ENCODE peak calls at places on chromosomes 4 and X, in five cellular contexts. One of them, this sample, is unnamed.
A peak's percentile ranks its signal among the peaks of the same experiment; 100 is the strongest.

GRCh38 chr4:88985088-88985779 is 71.8 kb downstream of the FAM13A start:
- DNase-seq in psoas muscle: no peak
- DNase-seq in gastrocnemius medialis: no peak
- DNase-seq in neuronal stem cell: no peak
- DNase-seq in CD8-positive, alpha-beta T cell: no peak
- DNase-seq in this sample: no peak

GRCh38 chrX:149470960-149471359 is 34.1 kb downstream of the IDS start:
- DNase-seq in gastrocnemius medialis: peak; percentile 25
- DNase-seq in neuronal stem cell: peak; percentile 61
- DNase-seq in psoas muscle: peak; percentile 86
- DNase-seq in CD8-positive, alpha-beta T cell: peak; percentile 30
- DNase-seq in this sample: peak; percentile 76

GRCh38 chrX:13373807-13374187 is 53.9 kb upstream of the ATXN3L start:
- DNase-seq in neuronal stem cell: no peak
- DNase-seq in CD8-positive, alpha-beta T cell: no peak
- DNase-seq in psoas muscle: no peak
- DNase-seq in gastrocnemius medialis: no peak
- DNase-seq in this sample: no peak

GRCh38 chr4:27218013-27218412 is 357.4 kb downstream of the STIM2 start:
- DNase-seq in gastrocnemius medialis: no peak
- DNase-seq in neuronal stem cell: no peak
- DNase-seq in psoas muscle: no peak
- DNase-seq in CD8-positive, alpha-beta T cell: no peak
- DNase-seq in this sample: no peak

GRCh38 chrX:70444326-70445196 is at the start of gene DLG3:
- DNase-seq in psoas muscle: no peak
- DNase-seq in neuronal stem cell: no peak
- DNase-seq in gastrocnemius medialis: no peak
- DNase-seq in CD8-positive, alpha-beta T cell: no peak
- DNase-seq in this sample: no peak

GRCh38 chr4:109990307-109991257 is 77.9 kb downstream of the EGF start:
- DNase-seq in gastrocnemius medialis: no peak
- DNase-seq in psoas muscle: no peak
- DNase-seq in neuronal stem cell: no peak
- DNase-seq in CD8-positive, alpha-beta T cell: no peak
- DNase-seq in this sample: peak; percentile 49

GRCh38 chr4:139617702-139618490 is 47.7 kb upstream of the MGST2 start:
- DNase-seq in psoas muscle: no peak
- DNase-seq in neuronal stem cell: no peak
- DNase-seq in CD8-positive, alpha-beta T cell: no peak
- DNase-seq in gastrocnemius medialis: no peak
- DNase-seq in this sample: no peak

GRCh38 chrX:68833448-68833805 is 4.6 kb downstream of the EFNB1 start:
- DNase-seq in gastrocnemius medialis: no peak
- DNase-seq in neuronal stem cell: no peak
- DNase-seq in CD8-positive, alpha-beta T cell: no peak
- DNase-seq in psoas muscle: no peak
- DNase-seq in this sample: peak; percentile 33

GRCh38 chrX:53362439-53362838 is 60.0 kb downstream of the SMC1A start:
- DNase-seq in neuronal stem cell: no peak
- DNase-seq in psoas muscle: no peak
- DNase-seq in gastrocnemius medialis: no peak
- DNase-seq in CD8-positive, alpha-beta T cell: no peak
- DNase-seq in this sample: no peak

GRCh38 chr4:95092762-95093161 is 335.0 kb downstream of the BMPR1B start:
- DNase-seq in gastrocnemius medialis: no peak
- DNase-seq in psoas muscle: no peak
- DNase-seq in neuronal stem cell: no peak
- DNase-seq in CD8-positive, alpha-beta T cell: no peak
- DNase-seq in this sample: no peak

GRCh38 chr4:83207497-83208105 is 77.0 kb downstream of the COQ2 start:
- DNase-seq in psoas muscle: no peak
- DNase-seq in neuronal stem cell: no peak
- DNase-seq in CD8-positive, alpha-beta T cell: no peak
- DNase-seq in gastrocnemius medialis: no peak
- DNase-seq in this sample: no peak

GRCh38 chrX:120774611-120775010 is 101.1 kb downstream of the CT47B1 start:
- DNase-seq in gastrocnemius medialis: peak; percentile 2
- DNase-seq in CD8-positive, alpha-beta T cell: no peak
- DNase-seq in psoas muscle: no peak
- DNase-seq in neuronal stem cell: no peak
- DNase-seq in this sample: no peak

GRCh38 chr4:56360071-56360470 is 27.2 kb downstream of the AASDH start:
- DNase-seq in psoas muscle: no peak
- DNase-seq in gastrocnemius medialis: no peak
- DNase-seq in neuronal stem cell: no peak
- DNase-seq in CD8-positive, alpha-beta T cell: no peak
- DNase-seq in this sample: no peak

GRCh38 chrX:148914783-148915182 is 414.4 kb downstream of the AFF2 start:
- DNase-seq in neuronal stem cell: no peak
- DNase-seq in gastrocnemius medialis: no peak
- DNase-seq in psoas muscle: no peak
- DNase-seq in CD8-positive, alpha-beta T cell: no peak
- DNase-seq in this sample: no peak

GRCh38 chr4:134636332-134637055 is 434.9 kb upstream of the PABPC4L start:
- DNase-seq in CD8-positive, alpha-beta T cell: no peak
- DNase-seq in gastrocnemius medialis: no peak
- DNase-seq in psoas muscle: no peak
- DNase-seq in neuronal stem cell: no peak
- DNase-seq in this sample: no peak

GRCh38 chrX:123976671-123977316 is 15.3 kb downstream of the STAG2 start:
- DNase-seq in psoas muscle: no peak
- DNase-seq in gastrocnemius medialis: no peak
- DNase-seq in neuronal stem cell: no peak
- DNase-seq in CD8-positive, alpha-beta T cell: no peak
- DNase-seq in this sample: no peak

GRCh38 chr4:4334798-4335520 is 44.9 kb downstream of the ZBTB49 start:
- DNase-seq in psoas muscle: peak; percentile 73
- DNase-seq in neuronal stem cell: peak; percentile 11
- DNase-seq in gastrocnemius medialis: peak; percentile 19
- DNase-seq in CD8-positive, alpha-beta T cell: peak; percentile 66
- DNase-seq in this sample: peak; percentile 92

GRCh38 chrX:18886005-18886343 is 97.9 kb downstream of the PHKA2 start:
- DNase-seq in neuronal stem cell: no peak
- DNase-seq in psoas muscle: no peak
- DNase-seq in CD8-positive, alpha-beta T cell: no peak
- DNase-seq in gastrocnemius medialis: no peak
- DNase-seq in this sample: no peak

GRCh38 chrX:123961268-123962005 is at the start of gene STAG2:
- DNase-seq in CD8-positive, alpha-beta T cell: peak; percentile 28
- DNase-seq in psoas muscle: peak; percentile 83
- DNase-seq in neuronal stem cell: peak; percentile 71
- DNase-seq in gastrocnemius medialis: peak; percentile 82
- DNase-seq in this sample: peak; percentile 66

GRCh38 chr4:184253072-184253420 is 35.4 kb upstream of the ENPP6 start:
- DNase-seq in gastrocnemius medialis: no peak
- DNase-seq in neuronal stem cell: no peak
- DNase-seq in CD8-positive, alpha-beta T cell: no peak
- DNase-seq in psoas muscle: no peak
- DNase-seq in this sample: no peak

GRCh38 chr4:17528526-17529165 is 13.7 kb downstream of the CLRN2 start:
- DNase-seq in psoas muscle: no peak
- DNase-seq in gastrocnemius medialis: no peak
- DNase-seq in neuronal stem cell: no peak
- DNase-seq in CD8-positive, alpha-beta T cell: no peak
- DNase-seq in this sample: no peak

GRCh38 chr4:35559559-35560365 is 684.6 kb downstream of the ARAP2 start:
- DNase-seq in gastrocnemius medialis: no peak
- DNase-seq in psoas muscle: no peak
- DNase-seq in neuronal stem cell: no peak
- DNase-seq in CD8-positive, alpha-beta T cell: no peak
- DNase-seq in this sample: no peak

GRCh38 chr4:156223985-156224384 is 270.3 kb upstream of the CTSO start:
- DNase-seq in psoas muscle: no peak
- DNase-seq in neuronal stem cell: no peak
- DNase-seq in gastrocnemius medialis: no peak
- DNase-seq in CD8-positive, alpha-beta T cell: no peak
- DNase-seq in this sample: no peak

GRCh38 chrX:19886888-19887531 is 390 bp downstream of the SH3KBP1 start:
- DNase-seq in neuronal stem cell: no peak
- DNase-seq in CD8-positive, alpha-beta T cell: no peak
- DNase-seq in gastrocnemius medialis: no peak
- DNase-seq in psoas muscle: peak; percentile 58
- DNase-seq in this sample: peak; percentile 51

GRCh38 chr4:89067407-89067806 is 10.4 kb upstream of the FAM13A start:
- DNase-seq in CD8-positive, alpha-beta T cell: no peak
- DNase-seq in gastrocnemius medialis: no peak
- DNase-seq in psoas muscle: no peak
- DNase-seq in neuronal stem cell: no peak
- DNase-seq in this sample: no peak

GRCh38 chr4:7390366-7390765 is 44.4 kb downstream of the PSAPL1 start:
- DNase-seq in gastrocnemius medialis: no peak
- DNase-seq in neuronal stem cell: no peak
- DNase-seq in CD8-positive, alpha-beta T cell: no peak
- DNase-seq in psoas muscle: no peak
- DNase-seq in this sample: no peak

GRCh38 chrX:100411802-100412333 is 1.8 kb upstream of the PCDH19 start:
- DNase-seq in gastrocnemius medialis: no peak
- DNase-seq in CD8-positive, alpha-beta T cell: no peak
- DNase-seq in neuronal stem cell: no peak
- DNase-seq in psoas muscle: no peak
- DNase-seq in this sample: no peak

GRCh38 chrX:100410901-100411801 is 1.1 kb upstream of the PCDH19 start:
- DNase-seq in CD8-positive, alpha-beta T cell: no peak
- DNase-seq in gastrocnemius medialis: no peak
- DNase-seq in neuronal stem cell: no peak
- DNase-seq in psoas muscle: no peak
- DNase-seq in this sample: no peak

GRCh38 chrX:100408643-100409315 is 1.3 kb downstream of the PCDH19 start:
- DNase-seq in neuronal stem cell: no peak
- DNase-seq in gastrocnemius medialis: no peak
- DNase-seq in CD8-positive, alpha-beta T cell: no peak
- DNase-seq in psoas muscle: no peak
- DNase-seq in this sample: no peak

GRCh38 chrX:100409316-100410082 is 574 bp downstream of the PCDH19 start:
- DNase-seq in CD8-positive, alpha-beta T cell: no peak
- DNase-seq in neuronal stem cell: no peak
- DNase-seq in gastrocnemius medialis: no peak
- DNase-seq in psoas muscle: no peak
- DNase-seq in this sample: no peak

DNA sequence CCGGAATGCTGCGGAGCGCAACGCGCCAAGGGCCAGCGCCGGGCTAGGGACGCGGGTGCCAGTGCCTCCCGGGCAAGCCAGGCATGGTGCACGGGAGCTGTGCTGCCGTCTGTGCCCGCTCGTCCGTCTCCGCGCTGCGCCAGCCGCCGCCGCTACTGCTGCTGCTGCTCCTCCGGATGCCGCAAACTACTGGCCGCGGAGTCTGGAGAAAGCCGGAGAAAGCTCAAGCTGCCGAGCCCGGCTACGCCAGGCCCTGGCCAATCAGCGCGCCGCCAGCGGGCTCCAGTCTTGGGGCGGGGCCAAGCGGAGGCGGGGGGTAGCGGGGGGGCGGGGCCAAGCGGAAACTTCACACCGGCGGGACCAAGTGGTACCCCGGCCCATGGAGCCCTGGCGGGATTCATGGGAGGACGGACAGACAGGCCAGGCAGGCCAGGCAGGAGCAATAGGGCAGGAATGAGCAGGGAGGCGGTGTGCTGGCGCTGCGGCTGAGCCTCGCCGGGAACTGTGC is at the start of gene PCDH19:
- DNase-seq in neuronal stem cell: no peak
- DNase-seq in psoas muscle: peak; percentile 70
- DNase-seq in CD8-positive, alpha-beta T cell: peak; percentile 0
- DNase-seq in gastrocnemius medialis: no peak
- DNase-seq in this sample: no peak
- H3K4me3 ChIP-seq in neuronal stem cell: peak within 1 kb of the TSS; percentile 71
- H3K4me3 ChIP-seq in psoas muscle: peak within 1 kb of the TSS; percentile 55
- H3K4me3 ChIP-seq in CD8-positive, alpha-beta T cell: peak within 1 kb of the TSS; percentile 15
- H3K4me3 ChIP-seq in gastrocnemius medialis: peak within 1 kb of the TSS; percentile 49
- H3K4me3 ChIP-seq in this sample: peak within 1 kb of the TSS; percentile 31

GRCh38 chr4:153409412-153409811 is 56.7 kb upstream of the TMEM131L start:
- DNase-seq in gastrocnemius medialis: no peak
- DNase-seq in psoas muscle: no peak
- DNase-seq in neuronal stem cell: no peak
- DNase-seq in CD8-positive, alpha-beta T cell: no peak
- DNase-seq in this sample: no peak
- H3K27ac ChIP-seq in gastrocnemius medialis: no peak overlapping the region
- H3K27ac ChIP-seq in psoas muscle: no peak overlapping the region
- H3K27ac ChIP-seq in neuronal stem cell: no peak overlapping the region
- H3K27ac ChIP-seq in CD8-positive, alpha-beta T cell: no peak overlapping the region
- H3K27ac ChIP-seq in this sample: no peak overlapping the region

DNA sequence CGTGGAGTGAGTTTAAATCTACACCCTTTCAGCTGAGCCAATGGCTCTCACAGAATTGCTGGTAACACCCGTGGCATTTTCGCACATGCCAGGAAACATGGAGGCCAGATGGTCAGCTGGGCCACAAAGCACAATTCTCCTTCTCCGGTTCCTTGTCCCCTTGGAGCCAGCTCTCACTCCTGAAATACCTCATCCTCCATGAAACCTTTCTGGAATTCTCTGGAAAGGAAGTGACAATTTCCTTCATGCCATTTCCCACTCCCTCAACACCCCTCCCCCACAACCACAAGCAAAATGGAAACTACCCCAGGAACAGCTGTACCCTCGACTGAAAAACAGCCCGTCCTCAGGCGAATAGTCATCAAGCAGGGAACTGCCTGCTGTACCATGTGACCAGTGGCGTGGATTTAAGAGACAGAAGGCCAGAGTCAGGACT is 24.7 kb downstream of the ELF4 start:
- DNase-seq in psoas muscle: peak; percentile 50
- DNase-seq in CD8-positive, alpha-beta T cell: no peak
- DNase-seq in gastrocnemius medialis: no peak
- DNase-seq in neuronal stem cell: no peak
- DNase-seq in this sample: peak; percentile 41
- H3K4me1 ChIP-seq in psoas muscle: no peaks in the 10 kb centered on the region
- H3K4me1 ChIP-seq in CD8-positive, alpha-beta T cell: peaks cover 73% of the 10 kb centered on the region
- H3K4me1 ChIP-seq in gastrocnemius medialis: no peaks in the 10 kb centered on the region
- H3K4me1 ChIP-seq in neuronal stem cell: peaks cover 2% of the 10 kb centered on the region
- H3K4me1 ChIP-seq in this sample: peaks cover 22% of the 10 kb centered on the region

GRCh38 chrX:72126539-72127140 is 5.1 kb downstream of the RTL5 start:
- DNase-seq in gastrocnemius medialis: peak; percentile 47
- DNase-seq in CD8-positive, alpha-beta T cell: peak; percentile 74
- DNase-seq in psoas muscle: peak; percentile 89
- DNase-seq in neuronal stem cell: peak; percentile 63
- DNase-seq in this sample: peak; percentile 93
- H3K4me3 ChIP-seq in gastrocnemius medialis: no peak overlapping the region
- H3K4me3 ChIP-seq in CD8-positive, alpha-beta T cell: no peak overlapping the region
- H3K4me3 ChIP-seq in psoas muscle: no peak overlapping the region
- H3K4me3 ChIP-seq in neuronal stem cell: no peak overlapping the region
- H3K4me3 ChIP-seq in this sample: no peak overlapping the region

GRCh38 chr4:153527690-153528089 is 61.5 kb downstream of the TMEM131L start:
- DNase-seq in neuronal stem cell: no peak
- DNase-seq in CD8-positive, alpha-beta T cell: no peak
- DNase-seq in gastrocnemius medialis: no peak
- DNase-seq in psoas muscle: no peak
- DNase-seq in this sample: no peak

GRCh38 chr4:153530284-153530995 is 64.3 kb downstream of the TMEM131L start:
- DNase-seq in psoas muscle: no peak
- DNase-seq in gastrocnemius medialis: no peak
- DNase-seq in CD8-positive, alpha-beta T cell: no peak
- DNase-seq in neuronal stem cell: no peak
- DNase-seq in this sample: no peak

GRCh38 chr4:153528705-153529493 is 62.7 kb downstream of the TMEM131L start:
- DNase-seq in psoas muscle: no peak
- DNase-seq in gastrocnemius medialis: no peak
- DNase-seq in neuronal stem cell: no peak
- DNase-seq in CD8-positive, alpha-beta T cell: no peak
- DNase-seq in this sample: no peak

GRCh38 chr4:153530996-153531375 is 64.8 kb downstream of the TMEM131L start:
- DNase-seq in gastrocnemius medialis: no peak
- DNase-seq in psoas muscle: no peak
- DNase-seq in CD8-positive, alpha-beta T cell: no peak
- DNase-seq in neuronal stem cell: no peak
- DNase-seq in this sample: no peak

GRCh38 chr4:153529646-153530045 is 63.5 kb downstream of the TMEM131L start:
- DNase-seq in neuronal stem cell: no peak
- DNase-seq in CD8-positive, alpha-beta T cell: no peak
- DNase-seq in gastrocnemius medialis: no peak
- DNase-seq in psoas muscle: no peak
- DNase-seq in this sample: no peak
- H3K27ac ChIP-seq in neuronal stem cell: no peak overlapping the region
- H3K27ac ChIP-seq in CD8-positive, alpha-beta T cell: no peak overlapping the region
- H3K27ac ChIP-seq in gastrocnemius medialis: peak overlapping the region; percentile 83
- H3K27ac ChIP-seq in psoas muscle: peak overlapping the region; percentile 74
- H3K27ac ChIP-seq in this sample: no peak overlapping the region